ENCODE peak calls at places on chromosomes 13 and 19, in six cellular contexts. V is thoracic aorta; F is activated CD8-positive, alpha-beta T cell treated with anti-CD3 and anti-CD28 coated beads, Interleukin-2, amount 10 ng/mL, durations not matched to agents 7 days and 5 days; R is neural crest cell; M is NCI-H460; Y is heart right ventricle. N is an unnamed sample.

GRCh38 chr13:101492251-101492910 is 39.9 kb downstream of the ITGBL1 start:
- DNase-seq in F (no peak), M (no peak), Y (no peak), V (no peak), R (no peak), N (no peak)

GRCh38 chr19:50327461-50328256 is 1.5 kb downstream of the KCNC3 start:
- DNase-seq in V (no peak), Y (no peak), M (no peak), F (no peak), R (no peak), N (no peak)

GRCh38 chr19:14120497-14120780 is 2.9 kb upstream of the PRKACA start:
- DNase-seq in F (no peak), V (no peak), R (no peak), Y (no peak), M (no peak), N (no peak)

GRCh38 chr19:21463449-21464105 is 41.8 kb upstream of the ZNF429 start:
- DNase-seq in M (no peak), V (no peak), F (peak; percentile 83), Y (peak; percentile 44), R (peak; percentile 49), N (peak; percentile 77)

GRCh38 chr19:49368711-49369358 is 5.2 kb downstream of the DKKL1 start:
- DNase-seq in M (no peak), R (no peak), F (no peak), Y (no peak), V (no peak), N (no peak)

GRCh38 chr19:15584095-15584494 is 30.9 kb upstream of the CYP4F8 start:
- DNase-seq in M (no peak), V (no peak), Y (no peak), F (no peak), R (no peak), N (no peak)

GRCh38 chr13:51125495-51126226 is 14.6 kb upstream of the C13orf42 start:
- DNase-seq in M (peak; percentile 52), R (peak; percentile 57), V (no peak), F (peak; percentile 62), Y (peak; percentile 53), N (no peak)

GRCh38 chr13:29402168-29402621 is 193.3 kb downstream of the SLC7A1 start:
- DNase-seq in M (no peak), Y (no peak), V (no peak), F (no peak), R (no peak), N (no peak)

GRCh38 chr13:93603043-93603442 is 376.4 kb downstream of the GPC6 start:
- DNase-seq in F (no peak), V (peak; percentile 5), Y (no peak), M (peak; percentile 28), R (no peak), N (no peak)

GRCh38 chr13:79581870-79582315 is 100.9 kb downstream of the NDFIP2 start:
- DNase-seq in M (no peak), F (no peak), Y (peak; percentile 11), R (no peak), V (no peak), N (no peak)

GRCh38 chr13:44174769-44175425 is 198.7 kb upstream of the SERP2 start:
- DNase-seq in V (no peak), F (no peak), Y (no peak), R (no peak), M (peak; percentile 60), N (no peak)

GRCh38 chr19:56917998-56918397 is 77.5 kb upstream of the PEG3 start:
- DNase-seq in R (no peak), M (no peak), Y (no peak), F (no peak), V (no peak), N (no peak)

GRCh38 chr19:46426035-46426505 is 2.7 kb downstream of the PNMA8C start:
- DNase-seq in Y (no peak), M (no peak), F (no peak), V (no peak), R (no peak), N (no peak)

GRCh38 chr19:6801397-6802086 is 29.0 kb downstream of the VAV1 start:
- DNase-seq in Y (peak; percentile 57), F (peak; percentile 91), R (no peak), M (peak; percentile 63), V (no peak), N (no peak)

GRCh38 chr13:45121421-45121820 is 1.1 kb downstream of the GTF2F2 start:
- DNase-seq in M (no peak), R (no peak), V (no peak), Y (no peak), F (no peak), N (no peak)

GRCh38 chr13:99395436-99395835 is 88.2 kb upstream of the GPR183 start:
- DNase-seq in F (no peak), M (no peak), R (no peak), V (no peak), Y (no peak), N (no peak)

GRCh38 chr19:19062454-19063182 is 1.2 kb upstream of the SLC25A42 start:
- DNase-seq in Y (no peak), M (no peak), F (no peak), R (no peak), V (no peak), N (no peak)

GRCh38 chr13:31110617-31111016 is 51.1 kb downstream of the HSPH1 start:
- DNase-seq in R (no peak), Y (no peak), F (no peak), V (no peak), M (no peak), N (no peak)

GRCh38 chr19:49362926-49363264 is 679 bp upstream of the TEAD2 start:
- DNase-seq in Y (peak; percentile 62), F (no peak), R (no peak), V (no peak), M (no peak), N (no peak)

GRCh38 chr13:26485288-26485687 is 72.2 kb upstream of the WASF3 start:
- DNase-seq in Y (no peak), F (no peak), R (no peak), M (no peak), V (no peak), N (no peak)

GRCh38 chr13:35978607-35979316 is 152.4 kb downstream of the DCLK1 start:
- DNase-seq in Y (peak; percentile 57), M (peak; percentile 55), R (peak; percentile 65), V (no peak), F (peak; percentile 44), N (no peak)

GRCh38 chr13:102838273-102838672 is 7.6 kb upstream of the ERCC5 start:
- DNase-seq in M (no peak), F (no peak), V (no peak), R (no peak), Y (no peak), N (no peak)

GRCh38 chr13:49315036-49315565 is 67.4 kb downstream of the CDADC1 start:
- DNase-seq in F (no peak), R (no peak), V (no peak), M (no peak), Y (no peak), N (no peak)

GRCh38 chr19:2271516-2272103 is 10.4 kb downstream of the PEAK3 start:
- DNase-seq in R (no peak), Y (no peak), M (no peak), F (no peak), V (no peak), N (peak; percentile 46)

GRCh38 chr13:51246411-51247298 is 24.5 kb downstream of the FAM124A start:
- DNase-seq in R (no peak), F (no peak), V (no peak), M (no peak), Y (peak; percentile 65), N (no peak)

GRCh38 chr19:14156971-14157717 is 20.8 kb upstream of the ASF1B start:
- DNase-seq in Y (no peak), R (no peak), V (no peak), M (no peak), F (no peak), N (no peak)

GRCh38 chr13:34155931-34156607 is 338.1 kb downstream of the RFC3 start:
- DNase-seq in F (no peak), V (no peak), R (no peak), Y (no peak), M (peak; percentile 36), N (no peak)